ENCODE peak calls at places on chromosomes 13 and 19, in five cellular contexts. F is cardiac fibroblast, Z is lower leg skin, J is aorta, W is BJ. B is an unnamed sample.

GRCh38 chr13:111502957-111503356 is 182.5 kb downstream of the TEX29 start:
- DNase-seq in F (no peak), Z (no peak), J (no peak), W (no peak), B (no peak)

GRCh38 chr13:94813920-94814500 is 101.7 kb upstream of the SOX21 start:
- DNase-seq in F (no peak), Z (no peak), J (no peak), W (no peak), B (no peak)

GRCh38 chr13:26855071-26855470 is 94.5 kb upstream of the GPR12 start:
- DNase-seq in F (no peak), Z (no peak), J (no peak), W (no peak), B (no peak)

GRCh38 chr13:22198001-22198400 is 527.1 kb downstream of the FGF9 start:
- DNase-seq in F (no peak), Z (peak), J (no peak), W (no peak), B (no peak)

GRCh38 chr19:6423499-6424189 is 967 bp downstream of the KHSRP start:
- DNase-seq in F (peak), Z (peak), J (peak), W (no peak), B (peak)

GRCh38 chr13:47794963-47795362 is 206.1 kb downstream of the SUCLA2 start:
- DNase-seq in F (peak), Z (no peak), J (no peak), W (no peak), B (peak)

GRCh38 chr19:6108721-6109633 is 1.3 kb downstream of the RFX2 start:
- DNase-seq in F (peak), Z (peak), J (peak), W (no peak), B (no peak)

GRCh38 chr19:6069268-6069771 is 41.0 kb downstream of the RFX2 start:
- DNase-seq in F (no peak), Z (no peak), J (no peak), W (no peak), B (peak)

GRCh38 chr13:40668335-40668734 is 1.9 kb upstream of the FOXO1 start:
- DNase-seq in F (no peak), Z (peak), J (peak), W (no peak), B (peak)

GRCh38 chr13:76048675-76049396 is 412.7 kb downstream of the LMO7 start:
- DNase-seq in F (no peak), Z (no peak), J (no peak), W (no peak), B (no peak)

GRCh38 chr13:23928985-23929384 is 31.7 kb upstream of the C1QTNF9B start:
- DNase-seq in F (peak), Z (no peak), J (no peak), W (peak), B (no peak)

GRCh38 chr19:6740589-6741348 is 1.3 kb downstream of the TRIP10 start:
- DNase-seq in F (peak), Z (peak), J (peak), W (no peak), B (peak)

GRCh38 chr13:114112826-114113322 is 19.5 kb downstream of the RASA3 start:
- DNase-seq in F (no peak), Z (no peak), J (peak), W (no peak), B (no peak)

GRCh38 chr19:1360818-1361461 is 22.8 kb upstream of the NDUFS7 start:
- DNase-seq in F (peak), Z (peak), J (peak), W (peak), B (no peak)

DNA sequence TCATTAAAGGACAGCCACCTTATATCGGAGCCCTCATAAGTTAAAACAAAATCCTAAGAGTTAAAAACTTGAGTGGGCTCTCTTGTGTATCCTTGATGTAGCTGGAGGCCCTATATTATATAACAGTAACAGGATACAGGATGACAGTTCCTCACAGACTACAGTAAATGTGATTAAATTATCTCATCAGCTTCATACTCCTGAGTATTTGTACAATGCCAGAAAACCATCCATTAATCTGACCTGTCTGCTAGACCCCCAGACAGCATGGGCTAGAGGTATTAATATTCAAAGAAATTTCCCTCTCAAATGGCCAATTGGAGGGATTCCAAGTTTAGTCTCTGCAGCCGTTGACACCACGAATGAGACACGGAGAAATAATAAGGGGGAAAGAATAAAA is 155.7 kb upstream of the KLF12 start:
- DNase-seq in F (no peak), Z (no peak), J (no peak), W (no peak), B (peak)
- H3K4me3 ChIP-seq in F (no peak), Z (no peak), J (peak), W (no peak), B (peak)

DNA sequence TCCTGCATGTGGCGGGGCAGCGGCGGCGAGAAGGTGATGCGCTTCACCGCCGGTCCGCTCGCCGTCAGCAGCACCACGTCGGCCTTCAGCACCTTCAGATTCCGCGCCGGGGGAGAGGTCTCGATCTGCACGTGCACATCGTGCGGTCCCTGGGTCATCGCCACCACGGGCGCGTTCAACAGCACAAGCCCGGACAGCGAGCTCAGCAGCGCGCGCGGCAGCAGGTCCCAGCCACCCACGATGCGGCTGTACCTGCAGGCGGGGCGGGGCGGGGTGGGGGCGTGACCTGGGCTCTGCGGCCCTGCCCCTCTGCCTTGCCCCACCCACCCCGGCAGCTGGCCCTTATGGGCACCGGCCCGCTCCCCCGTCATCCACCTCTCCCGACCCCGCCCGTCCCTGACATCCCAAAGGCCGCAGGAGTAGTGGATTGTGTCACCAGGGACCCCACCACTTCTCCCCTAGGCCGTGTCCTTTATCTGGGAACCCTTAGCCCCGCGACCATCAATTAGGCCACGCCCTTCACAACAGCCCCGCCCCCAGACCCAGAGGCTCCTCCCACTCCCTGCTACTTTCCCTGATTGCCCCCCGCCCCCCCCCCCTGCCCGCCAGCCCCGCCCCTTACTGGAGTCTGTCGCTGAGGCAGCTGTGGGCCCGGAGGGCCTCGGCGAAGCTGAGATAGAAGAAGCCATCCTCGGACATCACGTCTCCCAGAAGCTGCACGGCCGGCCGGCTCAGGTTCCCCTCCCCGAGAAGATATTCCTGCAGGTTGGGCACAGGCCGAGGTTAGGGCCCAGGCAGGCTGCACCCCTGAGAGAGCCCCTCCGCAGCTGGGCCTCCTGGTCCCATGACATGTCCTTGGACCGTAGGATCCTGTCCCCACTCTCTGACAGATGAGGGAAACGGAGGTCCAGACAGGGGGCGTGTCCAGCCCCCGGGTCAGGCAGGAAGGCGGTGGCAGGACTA is 6.1 kb downstream of the IL4I1 start:
- DNase-seq in F (no peak), Z (no peak), J (no peak), W (no peak), B (peak)
- H3K4me3 ChIP-seq in F (no peak), Z (no peak), J (no peak), W (peak), B (peak)

DNA sequence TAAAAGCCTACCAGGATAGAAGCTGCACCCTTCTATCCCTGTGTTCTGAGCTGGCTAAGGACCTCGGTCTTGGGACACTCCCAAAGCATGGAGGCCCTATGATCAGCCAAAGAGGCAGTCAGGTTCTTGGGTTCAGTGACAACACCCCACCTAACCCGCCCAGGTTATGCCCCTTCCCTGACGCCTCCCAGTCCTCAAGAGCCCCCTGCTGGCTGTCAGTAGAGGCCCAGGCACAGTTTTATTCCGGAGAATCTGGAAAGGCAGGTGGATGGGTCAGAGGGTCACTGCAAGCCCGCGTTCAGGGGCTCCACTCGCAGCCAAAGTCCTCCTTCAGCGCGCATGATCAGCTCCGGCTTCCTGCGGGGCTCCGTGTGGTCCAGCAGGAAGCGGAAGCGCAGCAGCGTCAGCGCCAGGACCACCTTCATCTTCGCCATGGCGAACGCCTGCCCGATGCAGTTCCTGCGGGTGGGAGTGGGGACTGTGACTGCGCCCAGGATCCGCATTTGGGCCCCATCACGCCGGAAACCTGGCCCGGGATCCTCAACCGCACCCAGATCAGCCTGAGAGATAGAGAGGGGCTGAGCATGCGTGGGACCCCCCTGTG is 22.3 kb downstream of the OR10H3 start:
- DNase-seq in F (no peak), Z (no peak), J (no peak), W (no peak), B (peak)
- H3K4me3 ChIP-seq in F (no peak), Z (no peak), J (no peak), W (no peak), B (no peak)

GRCh38 chr19:49147923-49148682 is 7.1 kb downstream of the HRC start:
- DNase-seq in F (no peak), Z (no peak), J (no peak), W (no peak), B (no peak)
- H3K4me3 ChIP-seq in F (no peak), Z (no peak), J (no peak), W (no peak), B (no peak)

GRCh38 chr13:36673352-36673751 is 468 bp upstream of the SERTM1 start:
- DNase-seq in F (no peak), Z (no peak), J (no peak), W (no peak), B (no peak)

GRCh38 chr13:36673838-36674326 is at the start of gene SERTM1:
- DNase-seq in F (peak), Z (no peak), J (no peak), W (no peak), B (no peak)

GRCh38 chr13:36675213-36675536 is 1.4 kb downstream of the SERTM1 start:
- DNase-seq in F (no peak), Z (no peak), J (no peak), W (no peak), B (no peak)

GRCh38 chr13:36674337-36675212 is 755 bp downstream of the SERTM1 start:
- DNase-seq in F (no peak), Z (no peak), J (no peak), W (no peak), B (peak)
- H3K4me3 ChIP-seq in F (peak), Z (no peak), J (no peak), W (no peak), B (no peak)

GRCh38 chr13:98557934-98558630 is 18.8 kb downstream of the STK24 start:
- DNase-seq in F (peak), Z (no peak), J (no peak), W (no peak), B (no peak)

GRCh38 chr13:98556968-98557591 is 19.8 kb downstream of the STK24 start:
- DNase-seq in F (no peak), Z (no peak), J (no peak), W (no peak), B (no peak)

DNA sequence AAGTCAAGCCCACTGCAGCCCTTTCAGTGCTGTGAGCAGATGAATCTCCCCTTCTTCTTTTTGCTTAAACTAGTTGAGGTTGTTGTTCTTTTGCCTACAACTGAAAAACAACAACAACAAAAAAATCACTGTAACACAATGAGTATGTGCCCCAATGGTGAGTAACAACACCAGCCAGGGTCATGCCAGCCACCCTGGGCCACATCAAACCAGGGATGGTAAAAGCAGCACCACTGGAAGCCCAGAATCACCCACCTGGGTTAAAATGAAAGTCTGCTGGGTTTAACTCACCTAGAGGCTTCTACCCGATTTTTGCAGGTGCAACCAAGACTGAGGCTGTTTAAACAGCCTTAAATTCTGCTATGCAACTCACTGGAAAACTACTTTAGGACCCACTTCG is 20.5 kb downstream of the STK24 start:
- DNase-seq in F (no peak), Z (no peak), J (no peak), W (no peak), B (no peak)
- H3K4me3 ChIP-seq in F (no peak), Z (no peak), J (no peak), W (no peak), B (no peak)

GRCh38 chr19:54662730-54663129 is at the start of gene LILRB4:
- DNase-seq in F (no peak), Z (peak), J (peak), W (no peak), B (no peak)
- H3K4me3 ChIP-seq in F (no peak), Z (no peak), J (no peak), W (no peak), B (no peak)